ENCODE peak calls at places on chromosomes 1 and 21, in seven cellular contexts. Y is uterus, Q is stomach, B is vagina, R is body of pancreas, X is breast epithelium, L is heart left ventricle. F is an unnamed sample.

GRCh38 chr1:172837816-172838680 is 179.1 kb downstream of the FASLG start:
- DNase-seq in L (no peak), X (no peak), Y (no peak), R (no peak), Q (no peak), B (no peak), F (no peak)

GRCh38 chr1:60425528-60425927 is 352.0 kb upstream of the C1orf87 start:
- DNase-seq in X (no peak), Y (no peak), L (no peak), R (no peak), Q (no peak), B (no peak), F (no peak)

GRCh38 chr1:168136709-168137514 is at the start of gene GPR161:
- DNase-seq in Y (peak), X (no peak), R (peak), B (peak), Q (peak), L (peak), F (no peak)

GRCh38 chr1:10308001-10308400 is 90.9 kb upstream of the PGD start:
- DNase-seq in B (no peak), L (no peak), R (no peak), Q (no peak), X (no peak), Y (no peak), F (no peak)

GRCh38 chr21:37877888-37878684 is 38.2 kb downstream of the KCNJ6 start:
- DNase-seq in B (no peak), Q (no peak), R (no peak), X (no peak), L (no peak), Y (no peak), F (no peak)

GRCh38 chr1:9843576-9843945 is 19.8 kb upstream of the CLSTN1 start:
- DNase-seq in L (no peak), R (no peak), Q (peak), B (peak), Y (no peak), X (peak), F (peak)

GRCh38 chr1:17196496-17197180 is 8.3 kb upstream of the PADI1 start:
- DNase-seq in X (no peak), L (no peak), Q (peak), R (peak), B (no peak), Y (no peak), F (no peak)

GRCh38 chr1:207308451-207309190 is 12.9 kb upstream of the CD55 start:
- DNase-seq in R (no peak), X (no peak), Q (no peak), B (no peak), Y (no peak), L (no peak), F (no peak)

GRCh38 chr1:1966086-1966740 is 37.4 kb downstream of the CFAP74 start:
- DNase-seq in Y (no peak), Q (no peak), X (no peak), L (no peak), B (no peak), R (no peak), F (no peak)

GRCh38 chr1:242239394-242239793 is 240.5 kb upstream of the MAP1LC3C start:
- DNase-seq in X (no peak), L (no peak), Q (no peak), Y (no peak), R (no peak), B (no peak), F (no peak)

GRCh38 chr1:53550201-53550741 is 91.1 kb downstream of the DMRTB1 start:
- DNase-seq in Q (no peak), R (no peak), L (no peak), X (no peak), Y (peak), B (no peak), F (no peak)

GRCh38 chr1:205595861-205596260 is 36.0 kb downstream of the ELK4 start:
- DNase-seq in B (no peak), Y (no peak), R (no peak), Q (no peak), X (no peak), L (no peak), F (no peak)

GRCh38 chr1:6599141-6599975 is 3.3 kb downstream of the KLHL21 start:
- DNase-seq in X (no peak), Q (no peak), B (no peak), L (no peak), R (no peak), Y (no peak), F (peak)

GRCh38 chr1:40980453-40981121 is 1.1 kb downstream of the CTPS1 start:
- DNase-seq in Q (peak), Y (peak), X (no peak), B (no peak), R (peak), L (peak), F (no peak)
- TF ChIP-seq POLR2A in Q (no peak), Y (no peak), X (no peak), B (no peak), R (no peak), L (no peak), F (no peak)

GRCh38 chr1:15680131-15680530 is 4.0 kb upstream of the PLEKHM2 start:
- DNase-seq in R (no peak), Y (no peak), B (no peak), L (no peak), X (no peak), Q (peak), F (peak)
- H3K27ac ChIP-seq in R (no peak), Y (no peak), B (peak), L (no peak), X (peak), Q (peak), F (peak)

DNA sequence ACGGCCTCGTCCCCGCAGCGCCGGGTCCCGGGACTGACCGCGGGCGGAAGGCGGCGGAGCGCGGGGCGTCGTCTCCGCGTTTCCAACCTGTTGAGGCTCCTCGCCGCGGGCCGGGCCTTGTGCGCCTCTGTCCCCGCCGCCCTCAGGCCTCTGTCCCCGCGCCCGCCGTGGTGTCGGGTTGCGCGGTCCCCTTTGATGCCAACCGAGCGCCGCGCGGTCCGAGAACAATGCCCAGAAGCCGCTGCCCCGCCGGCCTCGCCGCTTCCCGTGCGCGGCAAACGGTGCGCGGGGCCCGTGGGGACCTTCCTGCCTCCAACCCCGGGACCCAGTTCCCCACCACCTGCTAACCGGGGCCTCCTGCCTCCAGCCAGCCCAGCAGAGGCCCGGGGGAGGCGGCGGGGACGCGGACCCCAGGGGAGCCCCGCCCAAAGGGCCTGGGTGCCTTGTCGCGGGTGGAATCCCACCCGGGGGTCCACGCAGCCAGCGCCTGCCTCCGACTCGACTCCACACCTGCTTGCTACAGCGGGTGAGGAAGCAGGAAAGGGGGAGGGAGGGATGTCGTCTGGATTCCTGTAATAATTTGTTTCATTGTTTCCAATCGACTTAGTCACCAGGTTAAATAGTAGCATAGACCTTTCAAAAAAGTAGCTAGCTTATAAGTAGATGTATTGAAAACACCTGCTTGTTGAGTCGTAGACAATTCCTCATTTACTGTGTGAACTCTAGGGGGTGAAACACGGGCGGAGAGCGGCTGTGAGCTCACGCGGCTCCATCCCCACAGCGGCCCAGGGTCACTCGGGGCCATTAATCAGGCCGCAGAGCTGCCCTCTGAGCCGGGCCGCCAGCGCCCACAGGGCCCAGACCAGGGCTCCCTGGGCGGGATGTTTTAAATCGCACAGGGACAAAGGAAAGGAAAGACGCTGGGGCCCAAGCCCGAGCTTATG is 1.1 kb downstream of the COL18A1 start:
- DNase-seq in B (no peak), R (peak), X (no peak), Y (no peak), L (peak), Q (no peak), F (no peak)
- TF ChIP-seq POLR2A in B (no peak), R (peak), X (no peak), Y (no peak), L (no peak), Q (no peak), F (no peak)

GRCh38 chr1:150535511-150536281 is 13.5 kb upstream of the ADAMTSL4 start:
- DNase-seq in Q (no peak), X (no peak), B (no peak), R (no peak), L (no peak), Y (no peak), F (peak)
- H3K27ac ChIP-seq in Q (no peak), X (no peak), B (no peak), R (no peak), L (peak), Y (no peak), F (peak)

GRCh38 chr1:228487336-228488106 is at the start of gene RNF187:
- DNase-seq in R (peak), Y (peak), B (no peak), Q (peak), X (peak), L (peak), F (peak)
- TF ChIP-seq POLR2A in R (no peak), Y (peak), B (no peak), Q (no peak), X (no peak), L (no peak), F (peak)

DNA sequence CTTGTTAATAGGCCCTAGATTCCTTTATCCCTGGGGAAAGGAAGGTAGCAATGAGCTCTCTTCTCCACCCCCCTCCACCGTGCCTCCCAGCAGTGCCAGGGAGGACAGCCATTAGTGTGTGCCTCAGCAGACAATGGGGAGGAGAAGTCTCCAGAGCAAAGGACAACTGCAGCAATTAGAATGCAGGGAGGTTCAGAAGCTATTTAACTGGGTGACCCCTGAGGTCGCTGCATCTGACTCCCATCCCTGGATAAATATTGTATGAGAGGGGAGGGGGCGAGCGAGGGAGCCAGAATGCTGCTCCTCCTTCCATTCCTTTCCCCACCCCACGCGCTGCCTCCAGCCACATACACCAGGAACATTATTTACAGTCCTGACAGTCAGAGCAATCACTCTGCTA is 59.0 kb downstream of the ERI3 start:
- DNase-seq in B (no peak), Y (no peak), R (no peak), Q (no peak), X (no peak), L (no peak), F (no peak)
- H3K27ac ChIP-seq in B (no peak), Y (no peak), R (no peak), Q (no peak), X (no peak), L (no peak), F (no peak)

GRCh38 chr1:232950197-232950918 is at the start of gene NTPCR:
- DNase-seq in Q (peak), Y (peak), L (peak), B (no peak), X (peak), R (peak), F (peak)
- TF ChIP-seq POLR2A in Q (no peak), Y (peak), L (no peak), B (no peak), X (no peak), R (no peak), F (peak)

GRCh38 chr1:61692155-61692783 is 32.7 kb downstream of the TM2D1 start:
- DNase-seq in Y (no peak), L (no peak), B (no peak), Q (no peak), R (no peak), X (no peak), F (no peak)
- H3K27ac ChIP-seq in Y (peak), L (peak), B (no peak), Q (no peak), R (no peak), X (peak), F (no peak)

GRCh38 chr1:210330279-210330866 is 1.7 kb downstream of the HHAT start:
- DNase-seq in Y (no peak), Q (no peak), R (no peak), B (no peak), L (no peak), X (no peak), F (no peak)

GRCh38 chr1:210328032-210328745 is 513 bp upstream of the HHAT start:
- DNase-seq in Q (no peak), R (peak), L (peak), X (no peak), Y (peak), B (no peak), F (no peak)

GRCh38 chr1:210325026-210325670 is 3.6 kb upstream of the HHAT start:
- DNase-seq in X (no peak), L (no peak), R (no peak), Y (no peak), B (no peak), Q (no peak), F (no peak)

GRCh38 chr1:210332233-210332632 is 3.5 kb downstream of the HHAT start:
- DNase-seq in X (no peak), Q (no peak), Y (no peak), L (no peak), R (no peak), B (no peak), F (no peak)

GRCh38 chr1:210328746-210329488 is at the start of gene HHAT:
- DNase-seq in L (peak), R (peak), Q (peak), B (no peak), Y (peak), X (peak), F (no peak)
- TF ChIP-seq POLR2A in L (no peak), R (peak), Q (no peak), B (no peak), Y (peak), X (no peak), F (no peak)

GRCh38 chr1:42777860-42778259 is 6.9 kb upstream of the TMEM269 start:
- DNase-seq in Y (no peak), L (no peak), B (no peak), X (no peak), Q (no peak), R (no peak), F (no peak)
- H3K27ac ChIP-seq in Y (no peak), L (no peak), B (no peak), X (no peak), Q (no peak), R (no peak), F (no peak)